ENCODE peak calls at places on chromosomes 4 and X, in five cellular contexts. H is mucosa of gallbladder, I is aorta, B is left ventricle myocardium inferior, S is H9. V is an unnamed sample.
A peak's percentile ranks its signal among the peaks of the same experiment; 100 is the strongest.

GRCh38 chr4:54586343-54586953 is 71.3 kb upstream of the KIT start:
- DNase-seq in I (no peak), B (no peak), S (no peak), H (no peak), V (no peak)

GRCh38 chr4:145297556-145297955 is 117.2 kb upstream of the OTUD4 start:
- DNase-seq in S (no peak), I (no peak), B (no peak), H (no peak), V (no peak)

GRCh38 chr4:102339018-102339417 is 6.3 kb downstream of the SLC39A8 start:
- DNase-seq in S (no peak), H (no peak), B (no peak), I (no peak), V (no peak)

GRCh38 chrX:38694394-38694793 is 106.9 kb upstream of the MID1IP1 start:
- DNase-seq in S (no peak), H (no peak), I (no peak), B (no peak), V (no peak)

GRCh38 chr4:161828061-161828460 is 335.7 kb downstream of the FSTL5 start:
- DNase-seq in H (no peak), B (no peak), S (no peak), I (no peak), V (no peak)

GRCh38 chrX:44415639-44416386 is 72.3 kb upstream of the EFHC2 start:
- DNase-seq in H (peak; percentile 45), I (no peak), S (no peak), B (no peak), V (no peak)

GRCh38 chr4:146308951-146309350 is 94.6 kb downstream of the REELD1 start:
- DNase-seq in B (no peak), H (no peak), I (no peak), S (no peak), V (no peak)

GRCh38 chr4:79682801-79683217 is 274.8 kb upstream of the GK2 start:
- DNase-seq in B (peak; percentile 24), H (no peak), S (no peak), I (peak; percentile 43), V (no peak)

GRCh38 chr4:136750898-136751297 is 781.4 kb downstream of the PCDH18 start:
- DNase-seq in B (no peak), H (no peak), I (no peak), S (no peak), V (no peak)

GRCh38 chr4:152352645-152353116 is 183.2 kb downstream of the FBXW7 start:
- DNase-seq in B (peak; percentile 20), S (peak; percentile 33), H (peak; percentile 58), I (peak; percentile 50), V (peak; percentile 95)

GRCh38 chrX:132373610-132374009 is 115.2 kb downstream of the MBNL3 start:
- DNase-seq in B (no peak), S (no peak), I (no peak), H (no peak), V (no peak)

GRCh38 chr4:76147454-76148141 is 599 bp downstream of the NUP54 start:
- DNase-seq in B (peak; percentile 18), S (peak; percentile 94), H (no peak), I (peak; percentile 65), V (peak; percentile 38)

GRCh38 chr4:159178147-159178541 is 75.3 kb downstream of the RAPGEF2 start:
- DNase-seq in I (no peak), S (no peak), B (no peak), H (no peak), V (no peak)

GRCh38 chr4:152308925-152309324 is 227.0 kb downstream of the FBXW7 start:
- DNase-seq in S (no peak), B (no peak), H (no peak), I (no peak), V (no peak)

GRCh38 chr4:21469438-21470032 is 479.0 kb downstream of the KCNIP4 start:
- DNase-seq in B (no peak), H (no peak), S (no peak), I (no peak), V (no peak)

GRCh38 chr4:78517050-78517652 is 34.4 kb upstream of the ANXA3 start:
- DNase-seq in S (no peak), B (no peak), H (no peak), I (no peak), V (peak; percentile 20)

GRCh38 chr4:67678612-67679011 is 22.3 kb downstream of the UBA6 start:
- DNase-seq in B (no peak), I (no peak), S (no peak), H (no peak), V (no peak)

GRCh38 chrX:40952855-40953254 is 132.4 kb upstream of the USP9X start:
- DNase-seq in S (no peak), H (no peak), B (no peak), I (no peak), V (no peak)

GRCh38 chr4:165921546-165921945 is 48.5 kb downstream of the TLL1 start:
- DNase-seq in H (no peak), B (no peak), S (no peak), I (no peak), V (no peak)

GRCh38 chrX:131938749-131939148 is 84.4 kb upstream of the STK26 start:
- DNase-seq in S (no peak), B (no peak), H (no peak), I (no peak), V (no peak)

GRCh38 chr4:13403833-13404232 is 80.3 kb downstream of the RAB28 start:
- DNase-seq in H (no peak), B (no peak), S (no peak), I (no peak), V (no peak)

GRCh38 chr4:15381806-15382338 is 46.0 kb upstream of the C1QTNF7 start:
- DNase-seq in I (no peak), H (no peak), S (no peak), B (no peak), V (no peak)

GRCh38 chr4:177191586-177191985 is 118.1 kb upstream of the NEIL3 start:
- DNase-seq in H (no peak), I (no peak), B (no peak), S (no peak), V (no peak)

GRCh38 chr4:2063557-2064275 is 4.6 kb downstream of the NAT8L start:
- DNase-seq in S (no peak), H (no peak), B (peak; percentile 12), I (peak; percentile 32), V (no peak)

GRCh38 chr4:10808591-10808990 is 124.0 kb upstream of the CLNK start:
- DNase-seq in B (peak; percentile 18), S (no peak), H (no peak), I (peak; percentile 63), V (no peak)

GRCh38 chr4:153063490-153063889 is 127.4 kb downstream of the FHDC1 start:
- DNase-seq in S (no peak), I (no peak), H (no peak), B (no peak), V (no peak)

GRCh38 chr4:90007494-90008167 is 113.0 kb downstream of the MMRN1 start:
- DNase-seq in H (no peak), B (no peak), S (peak; percentile 28), I (no peak), V (no peak)

GRCh38 chrX:34656842-34657780 is at the start of gene TMEM47:
- DNase-seq in B (peak; percentile 74), H (peak; percentile 60), S (peak; percentile 97), I (peak; percentile 80), V (peak; percentile 40)

GRCh38 chrX:143635915-143636314 is at the start of gene SLITRK4:
- DNase-seq in B (no peak), S (peak; percentile 82), I (no peak), H (no peak), V (no peak)